ENCODE peak calls at places on chromosomes 2 and 18, in six cellular contexts. One of them, this sample, is unnamed.

GRCh38 chr2:11292464-11293255 is 51.8 kb downstream of the ROCK2 start:
- DNase-seq in mesendoderm: peak
- DNase-seq in neural progenitor cell: peak
- DNase-seq in neuronal stem cell: no peak
- DNase-seq in CD4-positive, alpha-beta T cell: no peak
- DNase-seq in heart right ventricle: peak
- DNase-seq in this sample: no peak

GRCh38 chr2:102033028-102033749 is 41.4 kb downstream of the IL1R2 start:
- DNase-seq in heart right ventricle: peak
- DNase-seq in neuronal stem cell: no peak
- DNase-seq in mesendoderm: peak
- DNase-seq in neural progenitor cell: no peak
- DNase-seq in CD4-positive, alpha-beta T cell: peak
- DNase-seq in this sample: peak

GRCh38 chr2:174577967-174578589 is 19.5 kb downstream of the WIPF1 start:
- DNase-seq in neuronal stem cell: no peak
- DNase-seq in neural progenitor cell: peak
- DNase-seq in heart right ventricle: no peak
- DNase-seq in CD4-positive, alpha-beta T cell: peak
- DNase-seq in mesendoderm: peak
- DNase-seq in this sample: peak

GRCh38 chr2:218615868-218616315 is 8.2 kb downstream of the PLCD4 start:
- DNase-seq in CD4-positive, alpha-beta T cell: no peak
- DNase-seq in mesendoderm: no peak
- DNase-seq in heart right ventricle: no peak
- DNase-seq in neural progenitor cell: no peak
- DNase-seq in neuronal stem cell: no peak
- DNase-seq in this sample: no peak

GRCh38 chr2:39736593-39736992 is 42.5 kb downstream of the THUMPD2 start:
- DNase-seq in heart right ventricle: no peak
- DNase-seq in neural progenitor cell: no peak
- DNase-seq in mesendoderm: no peak
- DNase-seq in CD4-positive, alpha-beta T cell: no peak
- DNase-seq in neuronal stem cell: no peak
- DNase-seq in this sample: no peak

GRCh38 chr2:158414538-158414937 is 42.0 kb downstream of the CCDC148 start:
- DNase-seq in heart right ventricle: no peak
- DNase-seq in CD4-positive, alpha-beta T cell: no peak
- DNase-seq in neuronal stem cell: no peak
- DNase-seq in mesendoderm: no peak
- DNase-seq in neural progenitor cell: no peak
- DNase-seq in this sample: no peak

GRCh38 chr18:64219511-64219910 is 70.6 kb upstream of the LINC00305 start:
- DNase-seq in neuronal stem cell: no peak
- DNase-seq in neural progenitor cell: no peak
- DNase-seq in CD4-positive, alpha-beta T cell: no peak
- DNase-seq in heart right ventricle: no peak
- DNase-seq in mesendoderm: no peak
- DNase-seq in this sample: no peak

GRCh38 chr2:107266555-107266954 is 380.6 kb upstream of the ST6GAL2 start:
- DNase-seq in neuronal stem cell: no peak
- DNase-seq in neural progenitor cell: no peak
- DNase-seq in CD4-positive, alpha-beta T cell: no peak
- DNase-seq in heart right ventricle: no peak
- DNase-seq in mesendoderm: no peak
- DNase-seq in this sample: no peak

GRCh38 chr2:159615936-159616733 is at the start of gene BAZ2B:
- DNase-seq in neuronal stem cell: peak
- DNase-seq in CD4-positive, alpha-beta T cell: no peak
- DNase-seq in heart right ventricle: peak
- DNase-seq in mesendoderm: peak
- DNase-seq in neural progenitor cell: peak
- DNase-seq in this sample: peak

GRCh38 chr2:17934721-17935120 is 56.3 kb downstream of the KCNS3 start:
- DNase-seq in heart right ventricle: no peak
- DNase-seq in CD4-positive, alpha-beta T cell: no peak
- DNase-seq in mesendoderm: no peak
- DNase-seq in neuronal stem cell: no peak
- DNase-seq in neural progenitor cell: no peak
- DNase-seq in this sample: no peak

GRCh38 chr18:77114070-77114563 is 18.5 kb downstream of the MBP start:
- DNase-seq in mesendoderm: no peak
- DNase-seq in heart right ventricle: no peak
- DNase-seq in neural progenitor cell: no peak
- DNase-seq in CD4-positive, alpha-beta T cell: no peak
- DNase-seq in neuronal stem cell: no peak
- DNase-seq in this sample: no peak

GRCh38 chr18:58298251-58299134 is 254.5 kb downstream of the NEDD4L start:
- DNase-seq in neural progenitor cell: no peak
- DNase-seq in CD4-positive, alpha-beta T cell: no peak
- DNase-seq in neuronal stem cell: no peak
- DNase-seq in mesendoderm: no peak
- DNase-seq in heart right ventricle: no peak
- DNase-seq in this sample: no peak

GRCh38 chr2:88227446-88227845 is 57.3 kb downstream of the THNSL2 start:
- DNase-seq in neuronal stem cell: no peak
- DNase-seq in CD4-positive, alpha-beta T cell: no peak
- DNase-seq in neural progenitor cell: peak
- DNase-seq in heart right ventricle: no peak
- DNase-seq in mesendoderm: peak
- DNase-seq in this sample: no peak

GRCh38 chr18:27785815-27786537 is 391.0 kb downstream of the CDH2 start:
- DNase-seq in CD4-positive, alpha-beta T cell: no peak
- DNase-seq in neuronal stem cell: no peak
- DNase-seq in mesendoderm: no peak
- DNase-seq in neural progenitor cell: no peak
- DNase-seq in heart right ventricle: no peak
- DNase-seq in this sample: no peak

GRCh38 chr2:147910990-147911473 is 66.2 kb downstream of the ACVR2A start:
- DNase-seq in neural progenitor cell: peak
- DNase-seq in heart right ventricle: peak
- DNase-seq in mesendoderm: peak
- DNase-seq in neuronal stem cell: peak
- DNase-seq in CD4-positive, alpha-beta T cell: peak
- DNase-seq in this sample: no peak

GRCh38 chr2:1754461-1755170 is 10.3 kb upstream of the PXDN start:
- DNase-seq in neural progenitor cell: no peak
- DNase-seq in mesendoderm: no peak
- DNase-seq in CD4-positive, alpha-beta T cell: no peak
- DNase-seq in heart right ventricle: no peak
- DNase-seq in neuronal stem cell: no peak
- DNase-seq in this sample: no peak

GRCh38 chr2:220619525-220620267 is 952.4 kb downstream of the EPHA4 start:
- DNase-seq in neuronal stem cell: no peak
- DNase-seq in CD4-positive, alpha-beta T cell: no peak
- DNase-seq in heart right ventricle: no peak
- DNase-seq in neural progenitor cell: no peak
- DNase-seq in mesendoderm: peak
- DNase-seq in this sample: no peak

GRCh38 chr2:60453301-60453700 is 100.2 kb downstream of the BCL11A start:
- DNase-seq in neural progenitor cell: peak
- DNase-seq in mesendoderm: peak
- DNase-seq in neuronal stem cell: peak
- DNase-seq in CD4-positive, alpha-beta T cell: no peak
- DNase-seq in heart right ventricle: no peak
- DNase-seq in this sample: no peak

GRCh38 chr2:181305151-181306123 is 151.7 kb upstream of the ITGA4 start:
- DNase-seq in neuronal stem cell: no peak
- DNase-seq in mesendoderm: peak
- DNase-seq in neural progenitor cell: no peak
- DNase-seq in CD4-positive, alpha-beta T cell: no peak
- DNase-seq in heart right ventricle: peak
- DNase-seq in this sample: no peak

GRCh38 chr2:74328573-74328972 is 14.6 kb downstream of the SLC4A5 start:
- DNase-seq in CD4-positive, alpha-beta T cell: no peak
- DNase-seq in neural progenitor cell: no peak
- DNase-seq in mesendoderm: no peak
- DNase-seq in heart right ventricle: no peak
- DNase-seq in neuronal stem cell: no peak
- DNase-seq in this sample: no peak

GRCh38 chr2:209368924-209369323 is 54.9 kb upstream of the MAP2 start:
- DNase-seq in neural progenitor cell: no peak
- DNase-seq in CD4-positive, alpha-beta T cell: no peak
- DNase-seq in mesendoderm: peak
- DNase-seq in neuronal stem cell: no peak
- DNase-seq in heart right ventricle: peak
- DNase-seq in this sample: no peak

GRCh38 chr2:209367091-209367747 is 56.6 kb upstream of the MAP2 start:
- DNase-seq in CD4-positive, alpha-beta T cell: no peak
- DNase-seq in neural progenitor cell: no peak
- DNase-seq in mesendoderm: no peak
- DNase-seq in neuronal stem cell: no peak
- DNase-seq in heart right ventricle: no peak
- DNase-seq in this sample: no peak

GRCh38 chr2:209371407-209371806 is 52.4 kb upstream of the MAP2 start:
- DNase-seq in neural progenitor cell: no peak
- DNase-seq in mesendoderm: no peak
- DNase-seq in neuronal stem cell: no peak
- DNase-seq in heart right ventricle: no peak
- DNase-seq in CD4-positive, alpha-beta T cell: no peak
- DNase-seq in this sample: no peak

DNA sequence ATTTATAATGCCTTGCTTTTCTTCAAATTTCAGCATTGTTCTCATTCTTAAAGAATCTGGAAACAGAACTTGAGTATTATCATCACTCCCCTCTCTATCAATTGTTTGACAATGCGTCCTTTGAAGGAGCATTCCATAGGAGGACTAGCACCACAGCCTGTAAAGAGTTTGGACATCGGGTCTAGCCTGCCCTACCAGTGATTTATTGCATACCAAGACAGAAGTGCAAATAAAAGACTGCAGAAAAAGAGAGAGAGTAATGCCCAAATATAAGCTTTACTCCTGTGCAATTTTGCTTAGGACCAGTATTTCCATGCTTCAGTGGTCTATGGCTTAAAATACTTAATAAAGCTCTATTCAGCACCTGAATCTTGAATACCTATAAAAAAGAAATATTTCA is 55.4 kb upstream of the MAP2 start:
- DNase-seq in heart right ventricle: no peak
- DNase-seq in neuronal stem cell: no peak
- DNase-seq in CD4-positive, alpha-beta T cell: no peak
- DNase-seq in neural progenitor cell: no peak
- DNase-seq in mesendoderm: no peak
- DNase-seq in this sample: no peak
- H3K27ac ChIP-seq in heart right ventricle: no peak
- H3K27ac ChIP-seq in neuronal stem cell: no peak
- H3K27ac ChIP-seq in CD4-positive, alpha-beta T cell: no peak
- H3K27ac ChIP-seq in neural progenitor cell: no peak
- H3K27ac ChIP-seq in mesendoderm: no peak
- H3K27ac ChIP-seq in this sample: no peak

DNA sequence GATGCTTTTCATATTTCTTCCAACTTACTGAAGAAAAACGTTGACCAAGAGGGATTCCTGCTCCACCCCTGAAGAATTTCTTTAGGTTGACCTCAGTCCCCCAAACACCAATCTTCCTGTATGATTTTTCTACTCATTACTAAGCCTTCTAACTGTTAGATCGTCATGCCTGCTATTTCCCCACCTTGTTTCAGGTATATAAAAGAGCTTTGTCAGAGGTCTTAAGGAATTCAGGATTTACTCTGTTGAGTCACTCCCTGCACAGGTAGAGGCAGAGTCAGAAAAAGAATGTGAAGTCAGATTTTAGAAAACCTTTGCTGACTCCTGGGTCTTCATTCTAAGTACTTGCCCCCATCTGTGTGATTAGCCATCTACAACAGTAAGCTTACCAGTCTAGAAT is 83.8 kb upstream of the NOSTRIN start:
- DNase-seq in neural progenitor cell: no peak
- DNase-seq in neuronal stem cell: no peak
- DNase-seq in mesendoderm: no peak
- DNase-seq in CD4-positive, alpha-beta T cell: no peak
- DNase-seq in heart right ventricle: no peak
- DNase-seq in this sample: no peak
- H3K27ac ChIP-seq in neural progenitor cell: no peak
- H3K27ac ChIP-seq in neuronal stem cell: no peak
- H3K27ac ChIP-seq in mesendoderm: no peak
- H3K27ac ChIP-seq in CD4-positive, alpha-beta T cell: no peak
- H3K27ac ChIP-seq in heart right ventricle: no peak
- H3K27ac ChIP-seq in this sample: no peak

DNA sequence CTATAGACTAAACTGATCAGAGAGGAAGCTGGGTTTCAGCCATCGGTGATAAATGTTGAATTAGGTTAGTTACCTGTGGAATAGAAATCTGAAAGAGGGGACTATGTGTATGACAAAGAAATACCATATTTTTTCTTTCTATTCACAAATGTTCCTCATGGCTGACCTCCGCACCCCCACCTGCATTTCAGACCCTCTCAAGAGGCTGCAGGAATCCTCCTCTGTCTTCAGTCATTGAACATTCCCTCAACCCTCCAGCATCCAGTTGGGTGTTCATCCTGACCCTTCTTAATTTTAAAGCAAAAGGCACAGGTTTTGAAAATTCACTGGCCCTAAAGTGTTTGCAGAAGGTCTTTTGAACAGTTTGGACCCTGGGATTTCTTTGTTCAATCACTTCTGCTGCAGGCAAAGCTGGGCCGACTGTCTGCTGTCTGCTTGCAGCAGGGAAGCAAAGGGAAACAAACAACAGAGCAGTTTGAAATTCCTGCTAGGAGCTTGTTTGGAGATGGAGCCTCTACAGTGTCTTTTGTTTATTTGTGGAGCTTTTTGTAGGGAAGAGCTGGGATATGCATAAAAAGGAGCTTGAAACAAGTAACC is 213.1 kb upstream of the MMADHC start:
- DNase-seq in mesendoderm: peak
- DNase-seq in heart right ventricle: no peak
- DNase-seq in CD4-positive, alpha-beta T cell: no peak
- DNase-seq in neural progenitor cell: peak
- DNase-seq in neuronal stem cell: peak
- DNase-seq in this sample: no peak
- H3K27ac ChIP-seq in mesendoderm: no peak
- H3K27ac ChIP-seq in heart right ventricle: no peak
- H3K27ac ChIP-seq in CD4-positive, alpha-beta T cell: no peak
- H3K27ac ChIP-seq in neural progenitor cell: peak
- H3K27ac ChIP-seq in neuronal stem cell: peak
- H3K27ac ChIP-seq in this sample: no peak

GRCh38 chr2:213150315-213150951 is 979 bp downstream of the IKZF2 start:
- DNase-seq in CD4-positive, alpha-beta T cell: no peak
- DNase-seq in neuronal stem cell: peak
- DNase-seq in mesendoderm: peak
- DNase-seq in neural progenitor cell: peak
- DNase-seq in heart right ventricle: peak
- DNase-seq in this sample: no peak
- H3K27ac ChIP-seq in CD4-positive, alpha-beta T cell: peak
- H3K27ac ChIP-seq in neuronal stem cell: peak
- H3K27ac ChIP-seq in mesendoderm: no peak
- H3K27ac ChIP-seq in neural progenitor cell: peak
- H3K27ac ChIP-seq in heart right ventricle: peak
- H3K27ac ChIP-seq in this sample: peak